ENCODE peak calls at places on chromosome 17, in nine cellular contexts. A, V, Z, R, Y, B, G, U and X are unnamed samples.

GRCh38 chr17:11238710-11239109 is 2.3 kb upstream of the SHISA6 start:
- DNase-seq in Y (no peak), A (no peak), B (no peak), U (no peak), Z (no peak), V (no peak), G (no peak), R (no peak), X (no peak)

GRCh38 chr17:30969989-30970680 is 704 bp upstream of the RNF135 start:
- DNase-seq in A (peak), Y (no peak), B (no peak), V (no peak), G (peak), U (peak), R (peak), Z (peak), X (peak)

GRCh38 chr17:15922586-15922985 is 22.3 kb upstream of the ADORA2B start:
- DNase-seq in Y (no peak), V (no peak), R (no peak), Z (no peak), G (peak), B (no peak), A (no peak), U (no peak), X (no peak)

GRCh38 chr17:79793924-79794304 is 3.0 kb downstream of the CBX8 start:
- DNase-seq in B (peak), V (no peak), Z (no peak), Y (peak), U (peak), A (peak), R (peak), G (no peak), X (peak)

GRCh38 chr17:4839221-4839620 is 6.1 kb downstream of the MINK1 start:
- DNase-seq in Z (no peak), R (no peak), A (no peak), B (no peak), U (no peak), V (no peak), G (no peak), Y (no peak), X (no peak)

GRCh38 chr17:57954421-57955182 is 610 bp downstream of the CUEDC1 start:
- DNase-seq in Y (peak), G (peak), R (peak), U (peak), Z (no peak), A (peak), B (no peak), V (no peak), X (peak)

GRCh38 chr17:19338031-19338990 is 24.2 kb downstream of the B9D1 start:
- DNase-seq in B (no peak), U (peak), V (peak), G (peak), A (peak), Y (peak), R (peak), Z (peak), X (peak)

GRCh38 chr17:75518201-75518600 is 1.9 kb downstream of the TSEN54 start:
- DNase-seq in U (no peak), V (peak), A (no peak), R (no peak), Y (no peak), B (no peak), G (no peak), Z (no peak), X (no peak)

GRCh38 chr17:45427181-45427835 is 5.4 kb downstream of the ARHGAP27 start:
- DNase-seq in Z (no peak), V (no peak), B (no peak), R (no peak), Y (peak), A (no peak), G (no peak), U (no peak), X (peak)

GRCh38 chr17:41334899-41335298 is 15.7 kb downstream of the KRT33A start:
- DNase-seq in B (no peak), A (no peak), V (no peak), U (no peak), Y (no peak), G (no peak), Z (no peak), R (no peak), X (no peak)

GRCh38 chr17:32021618-32021955 is 14.4 kb downstream of the LRRC37B start:
- DNase-seq in A (no peak), U (no peak), Z (no peak), R (no peak), V (no peak), Y (no peak), G (no peak), B (no peak), X (no peak)

GRCh38 chr17:3551189-3551588 is 6.4 kb downstream of the TRPV3 start:
- DNase-seq in Y (no peak), R (no peak), U (peak), G (no peak), V (no peak), Z (no peak), A (no peak), B (no peak), X (no peak)

GRCh38 chr17:74426551-74427047 is 5.3 kb upstream of the GPRC5C start:
- DNase-seq in R (peak), G (no peak), V (no peak), B (no peak), Y (no peak), U (peak), Z (no peak), A (no peak), X (no peak)

GRCh38 chr17:64420143-64420670 is 28.7 kb upstream of the MILR1 start:
- DNase-seq in Y (peak), R (peak), G (peak), V (peak), B (peak), Z (peak), A (peak), U (peak), X (peak)

GRCh38 chr17:79625706-79626105 is 14.9 kb upstream of the RBFOX3 start:
- DNase-seq in R (no peak), Y (peak), V (no peak), Z (no peak), U (no peak), B (no peak), G (no peak), A (no peak), X (no peak)

GRCh38 chr17:76000016-76000754 is 470 bp upstream of the CDK3 start:
- DNase-seq in Y (peak), U (peak), R (peak), B (peak), A (peak), G (peak), Z (peak), V (peak), X (peak)

GRCh38 chr17:3472137-3472536 is 518 bp upstream of the SPATA22 start:
- DNase-seq in G (no peak), Z (no peak), R (no peak), U (no peak), Y (no peak), B (no peak), V (no peak), A (no peak), X (no peak)

GRCh38 chr17:1470071-1470773 is 14.2 kb upstream of the CRK start:
- DNase-seq in Z (no peak), Y (no peak), R (no peak), B (no peak), U (no peak), G (no peak), A (no peak), V (no peak), X (no peak)

GRCh38 chr17:35898283-35899070 is 18.3 kb upstream of the CCL5 start:
- DNase-seq in A (no peak), B (no peak), Z (no peak), V (no peak), R (no peak), Y (no peak), U (no peak), G (peak), X (no peak)

GRCh38 chr17:71472809-71473789 is 647.7 kb upstream of the SOX9 start:
- DNase-seq in Y (peak), U (peak), R (peak), Z (peak), A (peak), B (peak), V (peak), G (peak), X (peak)

DNA sequence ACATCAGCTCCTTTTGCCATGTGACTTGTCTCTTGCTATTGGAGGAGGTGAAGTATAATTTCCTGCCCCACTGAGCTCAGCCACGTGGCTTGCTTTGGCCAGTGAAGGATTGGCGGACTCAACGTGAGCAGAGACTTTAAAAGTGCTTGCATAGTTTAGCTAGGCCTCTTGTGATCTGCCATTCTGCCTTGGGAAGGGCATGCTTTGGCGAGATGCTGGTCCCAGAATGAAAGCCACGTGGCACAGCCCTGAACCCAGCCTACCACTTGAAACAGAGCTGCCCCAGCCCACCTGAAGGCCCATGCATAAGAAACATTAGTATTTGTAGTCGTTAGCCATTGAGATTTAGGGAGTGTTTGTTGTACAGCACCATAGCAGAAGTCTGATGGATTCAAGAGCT is 148.2 kb downstream of the TMEM132E start:
- DNase-seq in V (no peak), U (no peak), Y (no peak), R (no peak), G (no peak), A (no peak), B (no peak), Z (no peak), X (no peak)
- TF ChIP-seq EZH2phosphoT487 in V (no peak), U (no peak), Y (no peak), R (no peak), G (no peak), A (no peak), B (no peak), Z (no peak), X (no peak)

GRCh38 chr17:69744512-69745098 is 330.1 kb downstream of the MAP2K6 start:
- DNase-seq in Y (no peak), U (no peak), G (no peak), V (no peak), B (no peak), A (no peak), Z (no peak), R (no peak), X (no peak)
- H2AFZ ChIP-seq in Y (no peak), U (no peak), G (no peak), V (no peak), B (no peak), A (no peak), Z (no peak), R (no peak), X (no peak)

DNA sequence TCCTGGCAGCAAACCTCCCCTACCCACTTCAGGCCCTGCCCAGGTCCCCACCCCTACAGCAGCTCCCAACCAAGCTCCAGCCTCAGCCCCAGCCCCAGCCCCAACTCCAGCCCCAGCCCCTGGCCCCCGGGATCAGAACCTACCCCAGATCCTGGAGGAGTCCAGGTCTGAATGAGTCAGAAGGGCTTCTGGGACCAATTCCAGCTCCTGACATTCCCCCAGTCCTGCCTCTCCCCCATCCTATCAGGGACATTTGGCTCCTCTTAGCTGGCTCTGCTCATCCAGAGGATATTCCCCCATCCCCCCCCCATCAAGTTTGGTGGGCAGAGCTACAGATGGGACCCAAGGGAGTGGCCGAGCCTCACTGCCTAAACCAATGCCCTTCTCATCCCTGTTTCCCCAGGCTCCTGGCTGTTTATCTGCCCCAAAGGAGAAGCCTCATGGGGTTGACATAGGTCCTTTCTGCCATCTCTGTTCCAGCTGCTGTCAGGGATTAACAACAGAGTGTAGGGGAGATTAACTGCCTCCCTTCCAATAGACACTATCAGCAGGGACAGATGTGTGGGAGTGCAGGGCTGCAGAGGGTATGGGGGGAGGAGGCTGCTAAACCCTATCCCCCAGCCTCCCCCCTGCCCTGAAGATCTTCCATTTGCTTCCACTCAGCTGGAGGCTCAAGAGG is 16.5 kb downstream of the CNTNAP1 start:
- DNase-seq in Y (peak), Z (no peak), R (peak), B (no peak), G (peak), A (peak), V (no peak), U (no peak), X (no peak)
- TF ChIP-seq EZH2phosphoT487 in Y (no peak), Z (no peak), R (no peak), B (no peak), G (no peak), A (no peak), V (no peak), U (no peak), X (no peak)

DNA sequence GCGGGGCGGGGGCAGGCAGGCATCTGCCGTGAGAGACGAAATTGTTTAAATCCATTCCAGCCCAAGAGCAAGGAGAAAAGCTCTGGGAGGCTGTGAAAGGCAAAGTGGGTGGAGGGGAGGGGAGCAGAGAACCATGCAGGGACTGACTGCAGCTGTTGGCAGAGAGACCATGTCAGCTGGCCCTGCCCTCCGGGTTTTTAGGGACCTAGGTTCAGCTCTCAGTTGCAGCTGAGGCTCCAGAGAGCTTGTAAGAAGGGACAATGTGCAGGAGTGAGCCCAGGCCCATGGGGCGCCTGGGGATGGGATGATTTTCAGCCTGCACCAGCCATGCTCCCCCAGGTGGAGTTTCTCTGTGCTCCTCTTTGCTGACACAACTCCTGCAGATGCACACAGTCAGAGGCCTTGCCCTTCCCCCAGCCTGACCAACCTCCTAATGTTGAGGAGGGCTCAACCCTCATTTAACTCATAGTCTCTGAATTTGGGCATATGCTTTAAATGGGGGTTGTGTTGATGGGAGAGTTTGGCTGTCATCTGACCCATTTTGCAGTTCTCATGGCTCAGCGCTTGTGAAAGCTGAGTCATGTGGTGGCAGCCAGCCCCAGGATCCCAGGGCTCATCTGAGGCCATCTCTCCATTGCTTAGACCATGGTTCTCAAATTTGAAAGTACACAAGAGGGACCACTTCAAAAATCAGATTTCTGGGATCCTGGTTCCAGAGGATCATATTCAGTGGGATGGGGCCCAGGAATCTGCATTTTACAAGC is 70.8 kb downstream of the PLXDC1 start:
- DNase-seq in B (no peak), Y (no peak), U (no peak), V (no peak), G (peak), R (peak), A (peak), Z (no peak), X (no peak)
- H2AFZ ChIP-seq in B (no peak), Y (no peak), U (peak), V (no peak), G (no peak), R (no peak), A (no peak), Z (no peak), X (no peak)

GRCh38 chr17:52027620-52028019 is 130.9 kb downstream of the CA10 start:
- DNase-seq in U (no peak), A (no peak), B (no peak), V (no peak), Y (no peak), Z (no peak), G (peak), R (peak), X (peak)
- TF ChIP-seq EZH2phosphoT487 in U (no peak), A (no peak), B (no peak), V (no peak), Y (no peak), Z (no peak), G (no peak), R (no peak), X (no peak)

GRCh38 chr17:37801131-37801530 is 56.3 kb upstream of the HNF1B start:
- DNase-seq in Z (no peak), B (no peak), Y (no peak), G (no peak), A (no peak), U (no peak), R (no peak), V (no peak), X (no peak)
- H2AFZ ChIP-seq in Z (no peak), B (no peak), Y (no peak), G (no peak), A (no peak), U (no peak), R (no peak), V (no peak), X (no peak)

DNA sequence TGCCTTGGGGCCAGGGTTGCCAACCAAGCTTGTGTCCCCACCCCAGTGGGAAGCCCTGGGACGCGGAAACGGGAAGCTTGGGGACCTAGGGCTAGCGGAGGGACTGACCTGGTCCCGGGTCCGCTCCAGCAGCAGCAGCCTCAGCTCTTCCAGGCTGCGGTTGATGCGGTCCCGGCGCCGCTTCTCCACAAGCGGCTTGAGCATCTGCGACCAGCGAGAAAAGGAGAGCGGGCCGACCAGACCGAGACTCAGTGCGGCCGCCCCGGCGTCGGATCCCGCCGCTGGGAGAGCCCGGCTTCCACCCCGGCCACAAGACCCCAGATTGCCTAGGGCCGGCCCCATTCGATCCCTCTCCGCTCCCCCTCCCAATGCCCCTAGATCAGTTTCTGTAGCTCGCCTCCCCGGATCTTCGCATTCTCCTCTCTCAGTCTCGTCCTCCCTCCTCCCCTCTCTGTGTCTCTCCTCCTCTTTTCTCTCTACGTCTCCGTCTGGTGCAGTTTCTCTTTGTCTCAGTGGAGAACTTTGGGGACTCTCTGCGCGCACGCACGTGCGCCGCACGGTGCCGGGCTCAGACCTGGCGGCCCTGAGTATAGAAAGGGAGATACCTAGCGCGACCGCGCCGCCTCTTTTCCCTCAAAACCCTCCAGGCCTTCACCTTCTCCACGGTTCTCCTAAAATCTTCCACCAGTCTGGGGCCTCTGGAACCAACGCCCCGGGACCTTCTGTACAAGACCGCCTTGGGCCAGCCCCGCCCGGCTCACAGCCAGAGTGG is 797 bp downstream of the HES7 start:
- DNase-seq in Y (peak), U (peak), A (peak), Z (peak), G (peak), V (peak), B (no peak), R (peak), X (peak)
- TF ChIP-seq EZH2phosphoT487 in Y (no peak), U (no peak), A (peak), Z (no peak), G (no peak), V (no peak), B (no peak), R (no peak), X (peak)

GRCh38 chr17:78186689-78187595 is at the start of the genes AFMID and TK1:
- DNase-seq in U (peak), A (peak), V (peak), B (peak), R (peak), G (peak), Y (peak), Z (peak), X (peak)
- H2AFZ ChIP-seq in U (no peak), A (peak), V (peak), B (no peak), R (peak), G (peak), Y (peak), Z (peak), X (peak)

GRCh38 chr17:47720754-47721533 is 12.1 kb upstream of the TBX21 start:
- DNase-seq in Y (peak), G (peak), R (peak), Z (no peak), B (peak), A (peak), V (no peak), U (peak), X (peak)

GRCh38 chr17:47718634-47719405 is 14.2 kb upstream of the TBX21 start:
- DNase-seq in A (no peak), G (no peak), R (no peak), V (no peak), Z (no peak), Y (no peak), B (no peak), U (no peak), X (no peak)

GRCh38 chr17:47717845-47718621 is 15.0 kb upstream of the TBX21 start:
- DNase-seq in Y (no peak), R (peak), B (no peak), G (peak), U (no peak), A (no peak), Z (no peak), V (no peak), X (no peak)

GRCh38 chr17:47720196-47720595 is 12.8 kb upstream of the TBX21 start:
- DNase-seq in A (no peak), B (no peak), V (no peak), R (no peak), G (no peak), U (no peak), Z (no peak), Y (no peak), X (no peak)

DNA sequence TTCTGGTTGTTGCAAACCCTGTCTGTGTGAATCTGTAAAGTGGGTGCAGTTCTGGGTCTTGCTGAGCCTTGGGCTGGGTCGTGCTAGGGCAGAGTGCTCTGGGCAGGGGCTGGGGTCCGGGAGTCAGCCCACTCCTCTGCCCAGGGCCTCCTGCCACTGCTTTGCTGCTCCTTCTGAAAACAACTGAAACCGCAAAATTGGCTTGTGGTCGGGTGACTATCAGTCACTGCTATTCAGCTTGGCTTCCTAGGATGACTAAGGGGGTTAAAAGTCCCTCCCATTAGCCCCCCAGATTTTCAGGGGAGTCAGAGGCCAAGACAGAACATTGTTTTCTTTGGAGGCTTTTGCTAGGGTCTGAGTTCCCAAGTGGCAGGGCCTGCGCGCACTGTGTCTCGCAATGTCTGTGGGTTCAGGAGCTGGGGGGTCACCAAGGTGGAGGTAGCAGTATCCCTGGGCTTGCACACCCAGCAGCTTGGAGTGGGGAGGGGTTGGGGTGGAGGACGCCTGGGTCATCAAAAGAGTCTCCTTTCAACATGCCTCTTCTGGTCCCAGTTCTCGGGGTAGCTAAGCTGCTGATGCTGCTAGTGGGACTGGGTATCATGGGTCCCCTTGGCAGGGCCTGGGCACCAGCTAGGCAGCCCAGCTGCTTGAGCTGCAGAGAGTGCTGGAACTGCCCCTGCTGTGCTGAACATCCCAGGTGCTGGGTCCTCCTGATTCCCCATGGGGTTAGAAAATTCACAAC is 13.5 kb upstream of the TBX21 start:
- DNase-seq in G (peak), U (no peak), V (no peak), Z (peak), A (no peak), B (no peak), Y (no peak), R (peak), X (no peak)
- TF ChIP-seq EZH2phosphoT487 in G (no peak), U (no peak), V (no peak), Z (no peak), A (no peak), B (no peak), Y (no peak), R (no peak), X (no peak)